ENCODE peak calls at places on chromosomes 4 and X, in five cellular contexts. A is AG10803, G is GM04504, C is sciatic nerve, X is NCI-H510A. M is an unnamed sample.

GRCh38 chr4:165184220-165184619 is 23.1 kb upstream of the KLHL2 start:
- DNase-seq in A (no peak), G (no peak), C (no peak), X (no peak), M (no peak)

GRCh38 chr4:87299898-87300297 is 22.8 kb downstream of the HSD17B13 start:
- DNase-seq in A (no peak), G (no peak), C (no peak), X (no peak), M (no peak)

GRCh38 chr4:188145626-188146025 is 6.4 kb downstream of the TRIML1 start:
- DNase-seq in A (no peak), G (no peak), C (no peak), X (no peak), M (no peak)

GRCh38 chr4:13616597-13616996 is 10.9 kb downstream of the BOD1L1 start:
- DNase-seq in A (no peak), G (no peak), C (no peak), X (no peak), M (no peak)

GRCh38 chr4:188008377-188008776 is 12.8 kb downstream of the ZFP42 start:
- DNase-seq in A (peak; percentile 34), G (peak; percentile 12), C (no peak), X (no peak), M (no peak)

GRCh38 chr4:26660261-26660660 is 76.4 kb downstream of the TBC1D19 start:
- DNase-seq in A (no peak), G (no peak), C (no peak), X (no peak), M (no peak)

GRCh38 chr4:176359590-176359989 is 39.8 kb downstream of the SPCS3 start:
- DNase-seq in A (peak; percentile 97), G (peak; percentile 91), C (no peak), X (no peak), M (no peak)

GRCh38 chr4:5619913-5620625 is 88.3 kb downstream of the EVC2 start:
- DNase-seq in A (no peak), G (no peak), C (no peak), X (no peak), M (no peak)

GRCh38 chr4:76434901-76435688 is at the start of gene SHROOM3:
- DNase-seq in A (no peak), G (no peak), C (no peak), X (no peak), M (no peak)

GRCh38 chrX:152900937-152901445 is 3.1 kb downstream of the ZNF185 start:
- DNase-seq in A (no peak), G (no peak), C (no peak), X (no peak), M (no peak)

GRCh38 chr4:47315346-47315745 is 148.2 kb downstream of the COMMD8 start:
- DNase-seq in A (peak; percentile 4), G (no peak), C (no peak), X (no peak), M (no peak)

GRCh38 chr4:119190354-119190753 is 22.2 kb upstream of the USP53 start:
- DNase-seq in A (no peak), G (no peak), C (no peak), X (no peak), M (no peak)

GRCh38 chr4:97453186-97453585 is 690.1 kb downstream of the STPG2 start:
- DNase-seq in A (no peak), G (no peak), C (no peak), X (no peak), M (no peak)

GRCh38 chr4:3373468-3373867 is 68.3 kb upstream of the HGFAC start:
- DNase-seq in A (no peak), G (no peak), C (no peak), X (no peak), M (no peak)

GRCh38 chr4:41044165-41044564 is 170.2 kb downstream of the APBB2 start:
- DNase-seq in A (no peak), G (no peak), C (no peak), X (no peak), M (no peak)

GRCh38 chr4:36432556-36432955 is 151.1 kb downstream of the DTHD1 start:
- DNase-seq in A (no peak), G (no peak), C (no peak), X (no peak), M (no peak)

GRCh38 chr4:154152546-154152945 is 339.1 kb downstream of the DCHS2 start:
- DNase-seq in A (no peak), G (no peak), C (no peak), X (no peak), M (no peak)

GRCh38 chrX:123188081-123188480 is 4.0 kb downstream of the GRIA3 start:
- DNase-seq in A (peak; percentile 82), G (peak; percentile 55), C (no peak), X (no peak), M (no peak)

GRCh38 chr4:80361329-80361900 is 25.9 kb downstream of the CFAP299 start:
- DNase-seq in A (peak; percentile 28), G (no peak), C (no peak), X (no peak), M (no peak)

GRCh38 chr4:29046166-29046565 is 1674.0 kb upstream of the PCDH7 start:
- DNase-seq in A (peak; percentile 17), G (no peak), C (no peak), X (no peak), M (no peak)

GRCh38 chrX:115499112-115499805 is 61.7 kb upstream of the PLS3 start:
- DNase-seq in A (no peak), G (no peak), C (no peak), X (no peak), M (no peak)

GRCh38 chr4:56871357-56871993 is 36.2 kb upstream of the REST start:
- DNase-seq in A (peak; percentile 43), G (no peak), C (no peak), X (peak; percentile 39), M (no peak)

GRCh38 chrX:27883468-27884092 is 75.8 kb downstream of the MAGEB10 start:
- DNase-seq in A (no peak), G (no peak), C (no peak), X (no peak), M (no peak)

GRCh38 chr4:145619639-145619996 is 433 bp downstream of the MMAA start:
- DNase-seq in A (peak; percentile 51), G (peak; percentile 27), C (no peak), X (no peak), M (peak; percentile 83)

GRCh38 chrX:9110808-9111207 is 76.9 kb upstream of the FAM9B start:
- DNase-seq in A (no peak), G (no peak), C (no peak), X (peak; percentile 1), M (no peak)

GRCh38 chrX:39665830-39666518 is 431.8 kb downstream of the BCOR start:
- DNase-seq in A (peak; percentile 79), G (no peak), C (no peak), X (no peak), M (no peak)

GRCh38 chrX:445727-446126 is 59.0 kb upstream of the PPP2R3B start:
- DNase-seq in A (no peak), G (no peak), C (no peak), X (no peak), M (no peak)

GRCh38 chrX:46649421-46650260 is 76.1 kb downstream of the CHST7 start:
- DNase-seq in A (peak; percentile 40), G (no peak), C (no peak), X (no peak), M (no peak)

GRCh38 chr4:189062047-189062820 is 878.4 kb upstream of the FRG1 start:
- DNase-seq in A (no peak), G (no peak), C (no peak), X (no peak), M (no peak)

GRCh38 chr4:153137168-153137567 is 67.1 kb upstream of the TRIM2 start:
- DNase-seq in A (peak; percentile 91), G (peak; percentile 74), C (no peak), X (no peak), M (no peak)

GRCh38 chr4:5127556-5127955 is 76.3 kb downstream of the STK32B start:
- DNase-seq in A (no peak), G (no peak), C (no peak), X (no peak), M (no peak)

GRCh38 chr4:8241211-8241779 is 28.3 kb upstream of the HTRA3 start:
- DNase-seq in A (no peak), G (no peak), C (no peak), X (no peak), M (no peak)

GRCh38 chr4:7396186-7396585 is 38.5 kb downstream of the PSAPL1 start:
- DNase-seq in A (no peak), G (no peak), C (peak; percentile 40), X (no peak), M (no peak)

GRCh38 chr4:81470456-81471327 is 1.0 kb downstream of the RASGEF1B start:
- DNase-seq in A (no peak), G (no peak), C (peak; percentile 67), X (no peak), M (peak; percentile 73)

GRCh38 chrX:23742174-23742692 is 843 bp downstream of the ACOT9 start:
- DNase-seq in A (peak; percentile 80), G (peak; percentile 36), C (no peak), X (no peak), M (peak; percentile 27)

GRCh38 chr4:122221322-122221721 is 69.2 kb downstream of the BLTP1 start:
- DNase-seq in A (no peak), G (no peak), C (no peak), X (no peak), M (no peak)

GRCh38 chrX:39721570-39722279 is 376.0 kb downstream of the BCOR start:
- DNase-seq in A (peak; percentile 45), G (no peak), C (no peak), X (no peak), M (no peak)

M was measured in mucosa of descending colon.